ENCODE peak calls at places on chromosomes 7 and 10, in eight cellular contexts. B, W, C, F, V, U, P and X are unnamed samples.

GRCh38 chr10:70566515-70567290 is 35.8 kb downstream of the PRF1 start:
- DNase-seq in C (no peak), W (no peak), V (no peak), F (no peak), P (peak; percentile 17), U (no peak), B (no peak), X (no peak)

GRCh38 chr10:72885953-72886352 is 7.6 kb upstream of the OIT3 start:
- DNase-seq in W (no peak), U (no peak), C (no peak), F (no peak), V (no peak), B (no peak), P (no peak), X (no peak)

GRCh38 chr7:74174606-74175082 is 488 bp downstream of the EIF4H start:
- DNase-seq in F (peak; percentile 43), P (peak; percentile 61), W (peak; percentile 60), B (peak; percentile 50), V (peak; percentile 52), C (no peak), U (peak; percentile 48), X (peak; percentile 38)

GRCh38 chr10:26048756-26049155 is 114.7 kb downstream of the MYO3A start:
- DNase-seq in B (no peak), U (no peak), P (no peak), V (no peak), C (no peak), F (no peak), W (no peak), X (no peak)

GRCh38 chr7:7793249-7793648 is 74.8 kb upstream of the RPA3 start:
- DNase-seq in P (no peak), V (no peak), F (no peak), B (no peak), W (no peak), U (no peak), C (no peak), X (no peak)

GRCh38 chr10:9238041-9238440 is 1183.6 kb downstream of the GATA3 start:
- DNase-seq in W (no peak), F (no peak), B (no peak), V (no peak), C (no peak), U (no peak), P (no peak), X (no peak)

GRCh38 chr10:624605-625334 is 64.7 kb downstream of the DIP2C start:
- DNase-seq in B (peak; percentile 38), U (peak; percentile 49), P (no peak), C (peak; percentile 82), F (peak; percentile 77), W (peak; percentile 30), V (peak; percentile 61), X (peak; percentile 79)

GRCh38 chr10:116654816-116655215 is 34.1 kb downstream of the PNLIPRP2 start:
- DNase-seq in W (no peak), V (no peak), F (no peak), B (no peak), C (no peak), P (no peak), U (no peak), X (no peak)

GRCh38 chr10:15201589-15202300 is 33.3 kb upstream of the NMT2 start:
- DNase-seq in V (no peak), F (no peak), P (no peak), W (peak; percentile 14), C (no peak), U (peak; percentile 52), B (peak; percentile 30), X (no peak)

GRCh38 chr7:77738871-77739270 is 42.6 kb downstream of the RSBN1L start:
- DNase-seq in F (no peak), U (peak; percentile 20), B (no peak), P (no peak), V (no peak), C (no peak), W (no peak), X (no peak)

GRCh38 chr10:114686013-114686412 is 27.9 kb upstream of the ABLIM1 start:
- DNase-seq in C (no peak), U (no peak), W (peak; percentile 47), V (no peak), F (no peak), B (peak; percentile 18), P (no peak), X (no peak)

GRCh38 chr10:74418285-74418872 is 267.4 kb downstream of the ADK start:
- DNase-seq in V (peak; percentile 70), P (no peak), F (no peak), B (no peak), W (peak; percentile 10), C (no peak), U (no peak), X (no peak)

GRCh38 chr7:43071604-43072003 is 40.8 kb upstream of the HECW1 start:
- DNase-seq in F (no peak), W (peak; percentile 9), C (no peak), U (peak; percentile 2), V (peak; percentile 25), P (no peak), B (no peak), X (no peak)

GRCh38 chr7:80392229-80393169 is 119.4 kb downstream of the GNAT3 start:
- DNase-seq in B (peak; percentile 18), C (no peak), P (peak; percentile 69), W (peak; percentile 49), F (no peak), U (peak; percentile 72), V (no peak), X (no peak)

DNA sequence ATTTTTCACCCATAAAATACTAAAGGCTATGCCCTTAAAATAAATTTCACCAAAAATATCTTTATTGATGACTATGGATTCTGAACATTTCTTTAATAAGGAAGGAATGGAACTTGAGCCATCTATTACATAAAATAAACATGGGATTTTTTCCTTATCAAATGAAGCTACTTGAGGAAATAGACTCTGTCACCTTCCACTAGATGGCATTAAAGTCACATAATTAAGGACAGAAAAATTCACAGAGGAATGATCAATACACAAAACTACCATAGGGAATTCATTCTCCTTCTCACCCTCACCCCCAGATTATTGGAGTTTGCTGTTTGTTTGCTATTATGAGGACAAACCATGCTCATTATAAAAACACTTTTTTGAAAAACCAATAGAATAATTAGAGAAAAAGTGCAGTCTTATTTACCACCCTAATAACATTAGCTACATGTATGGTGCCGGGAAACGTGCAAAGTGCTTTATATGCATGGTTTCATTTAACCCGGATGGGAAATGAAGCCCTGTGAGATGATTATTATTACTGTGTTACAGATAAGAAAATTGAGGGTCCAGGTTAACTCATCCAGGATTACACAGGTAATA is 21.1 kb upstream of the FOXI2 start:
- DNase-seq in F (no peak), V (no peak), B (peak; percentile 42), W (peak; percentile 49), P (no peak), C (no peak), U (peak; percentile 16), X (no peak)
- TF ChIP-seq CTCF in F (peak; percentile 45), V (peak; percentile 35), B (peak; percentile 44), W (peak; percentile 30), P (peak; percentile 62), C (peak; percentile 23), U (no peak), X (peak; percentile 43)

GRCh38 chr10:29240991-29241660 is 47.7 kb upstream of the LYZL1 start:
- DNase-seq in V (peak; percentile 10), C (no peak), B (no peak), W (no peak), P (no peak), U (no peak), F (peak; percentile 54), X (no peak)

GRCh38 chr10:29237786-29238185 is 51.1 kb upstream of the LYZL1 start:
- DNase-seq in B (no peak), V (no peak), W (no peak), F (no peak), P (no peak), U (no peak), C (no peak), X (no peak)

GRCh38 chr10:29241925-29242324 is 46.9 kb upstream of the LYZL1 start:
- DNase-seq in U (no peak), W (no peak), F (no peak), P (no peak), V (no peak), B (no peak), C (no peak), X (no peak)

GRCh38 chr10:29238531-29239080 is 50.3 kb upstream of the LYZL1 start:
- DNase-seq in P (no peak), B (no peak), U (no peak), W (no peak), V (no peak), F (no peak), C (no peak), X (no peak)

GRCh38 chr10:29239569-29240472 is 49.0 kb upstream of the LYZL1 start:
- DNase-seq in V (peak; percentile 64), P (peak; percentile 65), B (peak; percentile 13), U (peak; percentile 23), W (no peak), F (no peak), C (no peak), X (no peak)
- TF ChIP-seq CTCF in V (peak; percentile 94), P (peak; percentile 80), B (no peak), U (peak; percentile 58), W (peak; percentile 5), F (no peak), C (no peak), X (no peak)

DNA sequence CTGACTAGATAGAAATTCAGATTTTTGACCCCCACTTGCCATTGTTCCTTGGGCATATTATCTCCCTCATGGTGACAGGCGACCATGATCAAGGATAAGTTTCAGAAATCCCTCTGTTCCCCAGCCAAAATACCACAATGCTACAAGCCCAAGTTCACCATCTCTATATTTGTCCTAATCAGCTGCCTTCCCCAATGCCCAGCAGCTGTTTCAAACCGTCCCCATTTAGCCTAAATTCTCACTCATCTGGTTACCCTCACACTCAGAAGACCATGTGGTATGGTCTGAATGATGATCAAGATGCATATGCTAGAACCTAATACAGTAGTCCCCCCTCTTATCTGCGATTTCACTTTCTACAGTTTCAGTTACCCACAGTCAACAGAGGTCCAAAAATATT is 956 bp upstream of the GJC3 start:
- DNase-seq in W (no peak), B (no peak), U (no peak), C (no peak), F (no peak), P (no peak), V (no peak), X (no peak)
- TF ChIP-seq CTCF in W (no peak), B (no peak), U (no peak), C (no peak), F (no peak), P (no peak), V (no peak), X (no peak)

DNA sequence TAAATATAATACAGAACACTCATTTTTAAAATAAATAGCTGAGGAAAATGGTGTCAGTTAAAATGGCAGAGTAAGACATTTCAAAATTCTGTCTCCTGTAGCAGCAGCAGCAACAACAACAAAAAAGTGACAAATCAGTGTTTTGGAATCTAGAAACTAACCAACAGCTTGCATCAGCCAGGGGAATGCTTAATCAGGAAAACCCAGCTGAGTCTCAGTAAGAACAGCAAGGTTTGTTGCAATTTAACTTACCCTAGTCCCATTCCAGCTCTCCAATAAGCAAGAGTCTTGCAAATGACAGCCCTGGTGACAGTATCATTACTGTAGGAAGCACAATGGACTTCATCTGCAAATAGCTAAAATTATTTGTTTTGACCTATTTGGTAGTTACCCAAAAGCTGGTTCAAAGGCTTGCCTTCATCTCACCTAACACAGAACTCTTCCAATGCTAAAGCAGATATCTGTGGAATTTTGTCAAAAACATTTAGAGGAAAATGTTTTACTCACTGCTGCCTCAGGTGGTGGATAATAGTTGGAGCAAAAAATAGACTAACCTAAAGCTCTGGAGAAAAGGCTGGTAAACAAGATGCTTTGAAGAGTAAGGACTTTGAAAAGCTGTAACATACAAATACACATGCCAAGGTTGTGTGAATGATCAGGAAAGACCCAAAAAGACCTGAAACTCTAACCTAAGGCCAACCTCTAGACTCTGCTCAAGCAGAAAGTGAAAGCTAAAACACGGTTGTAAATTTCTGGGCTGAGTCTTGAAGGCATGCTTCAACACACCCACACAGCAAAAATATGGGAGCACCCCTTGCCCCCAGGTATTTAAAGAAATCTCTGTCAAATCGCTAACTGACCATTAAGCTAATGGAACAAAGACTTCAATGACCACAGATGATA is 9.9 kb upstream of the ARHGAP22 start:
- DNase-seq in F (no peak), V (no peak), P (no peak), U (peak; percentile 48), B (no peak), C (no peak), W (no peak), X (no peak)
- TF ChIP-seq CTCF in F (no peak), V (peak; percentile 30), P (no peak), U (peak; percentile 44), B (peak; percentile 29), C (peak; percentile 20), W (peak; percentile 46), X (peak; percentile 19)